ENCODE peak calls at places on chromosomes 11 and 22, in four cellular contexts. One of them, this sample, is unnamed.
A peak's percentile ranks its signal among the peaks of the same experiment; 100 is the strongest.

GRCh38 chr11:9943346-9944110 is 279.7 kb downstream of the SWAP70 start:
- DNase-seq in ovary: no peak
- DNase-seq in A549: peak; percentile 48
- DNase-seq in sigmoid colon: no peak
- DNase-seq in this sample: no peak

GRCh38 chr11:74871037-74871436 is 77.9 kb downstream of the XRRA1 start:
- DNase-seq in ovary: no peak
- DNase-seq in A549: no peak
- DNase-seq in sigmoid colon: no peak
- DNase-seq in this sample: no peak

GRCh38 chr11:67400942-67401494 is 640 bp downstream of the PPP1CA start:
- DNase-seq in ovary: no peak
- DNase-seq in A549: no peak
- DNase-seq in sigmoid colon: peak; percentile 80
- DNase-seq in this sample: no peak

GRCh38 chr11:101434241-101434640 is 149.6 kb downstream of the TRPC6 start:
- DNase-seq in ovary: no peak
- DNase-seq in A549: no peak
- DNase-seq in sigmoid colon: no peak
- DNase-seq in this sample: no peak

GRCh38 chr22:41260871-41261270 is 20.1 kb upstream of the CHADL start:
- DNase-seq in ovary: no peak
- DNase-seq in A549: no peak
- DNase-seq in sigmoid colon: no peak
- DNase-seq in this sample: no peak

GRCh38 chr22:35434061-35434750 is 34.3 kb downstream of the MCM5 start:
- DNase-seq in ovary: no peak
- DNase-seq in A549: no peak
- DNase-seq in sigmoid colon: no peak
- DNase-seq in this sample: no peak

GRCh38 chr11:612201-612960 is 3.4 kb downstream of the IRF7 start:
- DNase-seq in ovary: peak; percentile 44
- DNase-seq in A549: peak; percentile 57
- DNase-seq in sigmoid colon: no peak
- DNase-seq in this sample: peak; percentile 83

GRCh38 chr11:235180-235997 is 753 bp downstream of the SIRT3 start:
- DNase-seq in ovary: no peak
- DNase-seq in A549: no peak
- DNase-seq in sigmoid colon: peak; percentile 61
- DNase-seq in this sample: no peak

GRCh38 chr22:23245799-23246136 is 65.5 kb downstream of the BCR start:
- DNase-seq in ovary: no peak
- DNase-seq in A549: no peak
- DNase-seq in sigmoid colon: no peak
- DNase-seq in this sample: no peak

GRCh38 chr11:15707971-15708370 is 593.2 kb downstream of the INSC start:
- DNase-seq in ovary: peak; percentile 59
- DNase-seq in A549: peak; percentile 33
- DNase-seq in sigmoid colon: no peak
- DNase-seq in this sample: peak; percentile 17

GRCh38 chr11:83827940-83828554 is 541.9 kb upstream of the CCDC90B start:
- DNase-seq in ovary: no peak
- DNase-seq in A549: peak; percentile 40
- DNase-seq in sigmoid colon: no peak
- DNase-seq in this sample: no peak

GRCh38 chr11:7673724-7674434 is 579 bp upstream of the CYB5R2 start:
- DNase-seq in ovary: peak; percentile 75
- DNase-seq in A549: no peak
- DNase-seq in sigmoid colon: peak; percentile 72
- DNase-seq in this sample: peak; percentile 76

GRCh38 chr11:66388746-66389386 is 17.3 kb upstream of the SLC29A2 start:
- DNase-seq in ovary: no peak
- DNase-seq in A549: peak; percentile 80
- DNase-seq in sigmoid colon: peak; percentile 79
- DNase-seq in this sample: peak; percentile 83

GRCh38 chr11:70868341-70868885 is 384.0 kb downstream of the SHANK2 start:
- DNase-seq in ovary: no peak
- DNase-seq in A549: no peak
- DNase-seq in sigmoid colon: no peak
- DNase-seq in this sample: no peak

GRCh38 chr11:85299247-85299646 is 327.9 kb downstream of the DLG2 start:
- DNase-seq in ovary: no peak
- DNase-seq in A549: peak; percentile 75
- DNase-seq in sigmoid colon: no peak
- DNase-seq in this sample: no peak

GRCh38 chr11:61091373-61092279 is 10.7 kb upstream of the CD5 start:
- DNase-seq in ovary: no peak
- DNase-seq in A549: no peak
- DNase-seq in sigmoid colon: no peak
- DNase-seq in this sample: no peak

GRCh38 chr11:46120711-46121327 is 435 bp downstream of the PHF21A start:
- DNase-seq in ovary: peak; percentile 66
- DNase-seq in A549: no peak
- DNase-seq in sigmoid colon: peak; percentile 80
- DNase-seq in this sample: peak; percentile 41

GRCh38 chr11:1499261-1499890 is 12.8 kb upstream of the MOB2 start:
- DNase-seq in ovary: peak; percentile 26
- DNase-seq in A549: peak; percentile 17
- DNase-seq in sigmoid colon: no peak
- DNase-seq in this sample: no peak

GRCh38 chr22:41925783-41926460 is 684 bp downstream of the TNFRSF13C start:
- DNase-seq in ovary: no peak
- DNase-seq in A549: peak; percentile 48
- DNase-seq in sigmoid colon: no peak
- DNase-seq in this sample: peak; percentile 87

GRCh38 chr22:33142282-33142681 is 84.1 kb upstream of the SYN3 start:
- DNase-seq in ovary: no peak
- DNase-seq in A549: no peak
- DNase-seq in sigmoid colon: no peak
- DNase-seq in this sample: no peak

GRCh38 chr22:23557036-23557435 is 23.1 kb downstream of the IGLL1 start:
- DNase-seq in ovary: no peak
- DNase-seq in A549: no peak
- DNase-seq in sigmoid colon: peak; percentile 32
- DNase-seq in this sample: no peak

GRCh38 chr11:44979536-44980399 is 29.1 kb upstream of the TP53I11 start:
- DNase-seq in ovary: no peak
- DNase-seq in A549: peak; percentile 92
- DNase-seq in sigmoid colon: peak; percentile 40
- DNase-seq in this sample: peak; percentile 85

GRCh38 chr11:122362381-122362780 is 246.4 kb upstream of the BLID start:
- DNase-seq in ovary: no peak
- DNase-seq in A549: no peak
- DNase-seq in sigmoid colon: no peak
- DNase-seq in this sample: no peak

GRCh38 chr22:50525991-50526848 is 822 bp upstream of the SCO2 start:
- DNase-seq in ovary: peak; percentile 86
- DNase-seq in A549: peak; percentile 74
- DNase-seq in sigmoid colon: peak; percentile 88
- DNase-seq in this sample: peak; percentile 88

GRCh38 chr22:18076060-18076497 is 1.7 kb upstream of the PEX26 start:
- DNase-seq in ovary: peak; percentile 63
- DNase-seq in A549: peak; percentile 83
- DNase-seq in sigmoid colon: peak; percentile 88
- DNase-seq in this sample: peak; percentile 63

GRCh38 chr11:58592760-58593472 is 14.1 kb downstream of the ZFP91 start:
- DNase-seq in ovary: no peak
- DNase-seq in A549: no peak
- DNase-seq in sigmoid colon: no peak
- DNase-seq in this sample: peak; percentile 63

GRCh38 chr22:45548991-45549736 is 46.5 kb downstream of the FBLN1 start:
- DNase-seq in ovary: peak; percentile 58
- DNase-seq in A549: peak; percentile 88
- DNase-seq in sigmoid colon: peak; percentile 94
- DNase-seq in this sample: peak; percentile 54

GRCh38 chr11:126611438-126611837 is 256.0 kb downstream of the ST3GAL4 start:
- DNase-seq in ovary: no peak
- DNase-seq in A549: no peak
- DNase-seq in sigmoid colon: no peak
- DNase-seq in this sample: no peak

GRCh38 chr11:72239296-72239848 is 4.6 kb downstream of the PHOX2A start:
- DNase-seq in ovary: no peak
- DNase-seq in A549: no peak
- DNase-seq in sigmoid colon: peak; percentile 89
- DNase-seq in this sample: peak; percentile 61

GRCh38 chr22:28142361-28142801 is 223.3 kb upstream of the PITPNB start:
- DNase-seq in ovary: no peak
- DNase-seq in A549: no peak
- DNase-seq in sigmoid colon: no peak
- DNase-seq in this sample: no peak

GRCh38 chr22:37990302-37990701 is 5.9 kb upstream of the SOX10 start:
- DNase-seq in ovary: no peak
- DNase-seq in A549: no peak
- DNase-seq in sigmoid colon: no peak
- DNase-seq in this sample: no peak

GRCh38 chr11:100687032-100687629 is at the start of gene ARHGAP42:
- DNase-seq in ovary: peak; percentile 71
- DNase-seq in A549: peak; percentile 74
- DNase-seq in sigmoid colon: peak; percentile 77
- DNase-seq in this sample: peak; percentile 77

DNA sequence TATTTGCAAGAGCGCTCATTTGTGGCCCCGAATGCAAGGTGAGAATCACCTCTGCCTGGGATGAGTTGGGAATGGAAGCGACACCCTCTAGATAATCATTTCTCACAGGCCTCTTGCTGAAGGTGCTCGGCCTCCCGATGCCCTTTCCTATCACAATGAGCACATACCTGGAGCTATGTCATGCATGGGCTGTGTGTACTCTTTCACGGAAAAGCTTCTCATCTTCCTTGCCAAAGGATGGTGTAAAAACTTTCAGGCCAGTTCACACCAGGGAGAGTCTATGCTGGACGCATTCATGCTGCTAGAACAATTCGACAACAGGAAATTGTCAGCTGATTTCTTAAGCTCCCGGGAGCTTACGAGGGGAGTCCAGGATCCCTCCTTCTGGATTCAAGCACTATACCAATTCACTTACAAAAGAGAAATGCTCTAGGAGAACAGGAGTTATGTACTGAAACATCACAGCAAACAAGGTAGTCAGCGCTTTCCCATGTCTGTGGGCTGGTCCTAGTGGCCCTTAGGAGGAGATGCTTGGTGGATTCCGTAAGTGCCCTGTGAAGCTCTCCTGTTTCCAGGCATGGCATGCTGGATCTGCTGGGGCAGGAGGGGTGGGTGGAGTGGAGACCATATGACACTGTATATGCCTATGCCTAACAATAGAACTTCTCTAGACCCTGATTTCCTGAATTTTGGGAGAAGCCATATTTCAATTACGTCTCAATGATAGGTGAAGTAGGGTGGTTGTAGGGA is 53.1 kb upstream of the B3GAT1 start:
- DNase-seq in ovary: no peak
- DNase-seq in A549: no peak
- DNase-seq in sigmoid colon: peak; percentile 8
- DNase-seq in this sample: no peak
- TF ChIP-seq POLR2A in ovary: no peak
- TF ChIP-seq POLR2A in A549: no peak
- TF ChIP-seq POLR2A in sigmoid colon: no peak
- TF ChIP-seq POLR2A in this sample: no peak

GRCh38 chr22:25404556-25404922 is 159.9 kb upstream of the GRK3 start:
- DNase-seq in ovary: peak; percentile 51
- DNase-seq in A549: no peak
- DNase-seq in sigmoid colon: peak; percentile 61
- DNase-seq in this sample: no peak

GRCh38 chr22:25406510-25407210 is 157.8 kb upstream of the GRK3 start:
- DNase-seq in ovary: no peak
- DNase-seq in A549: no peak
- DNase-seq in sigmoid colon: peak; percentile 73
- DNase-seq in this sample: no peak

GRCh38 chr22:25404923-25405853 is 159.3 kb upstream of the GRK3 start:
- DNase-seq in ovary: peak; percentile 83
- DNase-seq in A549: peak; percentile 42
- DNase-seq in sigmoid colon: peak; percentile 88
- DNase-seq in this sample: peak; percentile 86

GRCh38 chr22:25407226-25407858 is 157.1 kb upstream of the GRK3 start:
- DNase-seq in ovary: no peak
- DNase-seq in A549: no peak
- DNase-seq in sigmoid colon: no peak
- DNase-seq in this sample: no peak

DNA sequence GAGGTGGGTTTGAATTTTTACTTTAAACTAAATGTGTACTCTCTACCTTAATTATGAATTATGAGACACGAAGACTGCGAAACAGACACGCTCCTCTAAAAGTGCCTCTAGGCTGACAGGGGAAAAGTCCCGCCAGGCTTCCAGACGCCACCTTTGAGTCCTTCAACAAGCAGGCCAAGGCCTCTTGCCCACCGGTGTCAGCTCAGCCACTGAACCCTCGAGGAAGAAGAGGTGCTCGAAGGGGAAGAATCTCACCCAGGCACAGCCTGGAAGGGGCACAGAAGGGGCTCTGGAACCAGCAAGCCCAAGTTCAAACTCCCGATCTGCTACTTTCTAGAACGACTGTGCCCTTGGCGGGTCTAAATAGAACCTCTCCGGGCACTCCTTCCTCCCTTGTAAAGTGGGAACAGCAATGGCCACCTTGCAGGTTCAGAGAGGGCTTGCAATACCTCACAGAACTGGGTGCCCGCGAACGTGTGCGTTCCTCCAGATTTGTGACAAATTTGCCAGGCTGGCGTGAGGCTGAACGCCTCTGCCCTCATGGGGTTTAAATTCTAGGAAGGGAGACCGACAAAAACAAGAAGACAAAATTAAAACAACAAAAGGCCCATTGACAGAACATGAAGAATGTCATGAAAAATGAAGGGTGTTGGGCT is 158.5 kb upstream of the GRK3 start:
- DNase-seq in ovary: no peak
- DNase-seq in A549: no peak
- DNase-seq in sigmoid colon: no peak
- DNase-seq in this sample: no peak
- H3K4me1 ChIP-seq in ovary: peaks cover 19% of the 10 kb centered on the region
- H3K4me1 ChIP-seq in A549: peaks cover 26% of the 10 kb centered on the region
- H3K4me1 ChIP-seq in sigmoid colon: no peaks in the 10 kb centered on the region
- H3K4me1 ChIP-seq in this sample: peaks cover 38% of the 10 kb centered on the region

GRCh38 chr11:114170226-114170625 is 110.7 kb downstream of the ZBTB16 start:
- DNase-seq in ovary: no peak
- DNase-seq in A549: no peak
- DNase-seq in sigmoid colon: no peak
- DNase-seq in this sample: no peak

GRCh38 chr11:114167355-114168085 is 108.0 kb downstream of the ZBTB16 start:
- DNase-seq in ovary: no peak
- DNase-seq in A549: no peak
- DNase-seq in sigmoid colon: peak; percentile 74
- DNase-seq in this sample: no peak

GRCh38 chr11:114169321-114169749 is 109.8 kb downstream of the ZBTB16 start:
- DNase-seq in ovary: no peak
- DNase-seq in A549: no peak
- DNase-seq in sigmoid colon: peak; percentile 91
- DNase-seq in this sample: no peak

GRCh38 chr11:114168086-114168448 is 108.6 kb downstream of the ZBTB16 start:
- DNase-seq in ovary: no peak
- DNase-seq in A549: no peak
- DNase-seq in sigmoid colon: peak; percentile 61
- DNase-seq in this sample: no peak

GRCh38 chr11:114168691-114169090 is 109.2 kb downstream of the ZBTB16 start:
- DNase-seq in ovary: no peak
- DNase-seq in A549: no peak
- DNase-seq in sigmoid colon: peak; percentile 67
- DNase-seq in this sample: peak; percentile 68
- TF ChIP-seq POLR2A in ovary: no peak
- TF ChIP-seq POLR2A in A549: no peak
- TF ChIP-seq POLR2A in sigmoid colon: no peak
- TF ChIP-seq POLR2A in this sample: no peak

GRCh38 chr11:94139421-94139820 is 10.8 kb downstream of the PANX1 start:
- DNase-seq in ovary: no peak
- DNase-seq in A549: no peak
- DNase-seq in sigmoid colon: no peak
- DNase-seq in this sample: no peak
- H3K4me1 ChIP-seq in ovary: peaks cover 11% of the 10 kb centered on the region
- H3K4me1 ChIP-seq in A549: peaks cover 60% of the 10 kb centered on the region
- H3K4me1 ChIP-seq in sigmoid colon: no peaks in the 10 kb centered on the region
- H3K4me1 ChIP-seq in this sample: peaks cover 21% of the 10 kb centered on the region